ENCODE peak calls at places on chromosomes 6 and 20, in four cellular contexts. One of them, this sample, is unnamed.

GRCh38 chr20:61620174-61620573 is 368.1 kb downstream of the CDH4 start:
- DNase-seq in BE2C: no peak
- DNase-seq in GM23338: no peak
- DNase-seq in A673: no peak
- DNase-seq in this sample: no peak

GRCh38 chr20:40676466-40676865 is 12.6 kb downstream of the MAFB start:
- DNase-seq in BE2C: no peak
- DNase-seq in GM23338: no peak
- DNase-seq in A673: no peak
- DNase-seq in this sample: no peak

GRCh38 chr6:132354517-132355167 is 46.6 kb downstream of the MOXD1 start:
- DNase-seq in BE2C: peak
- DNase-seq in GM23338: peak
- DNase-seq in A673: no peak
- DNase-seq in this sample: no peak

GRCh38 chr6:7311920-7312615 is 931 bp downstream of the SSR1 start:
- DNase-seq in BE2C: no peak
- DNase-seq in GM23338: peak
- DNase-seq in A673: peak
- DNase-seq in this sample: no peak

GRCh38 chr6:160348209-160348551 is at the start of gene SLC22A3:
- DNase-seq in BE2C: no peak
- DNase-seq in GM23338: peak
- DNase-seq in A673: no peak
- DNase-seq in this sample: peak

GRCh38 chr6:73854998-73855718 is 159.2 kb downstream of the CD109 start:
- DNase-seq in BE2C: peak
- DNase-seq in GM23338: peak
- DNase-seq in A673: peak
- DNase-seq in this sample: peak

GRCh38 chr20:32006841-32007786 is 3.1 kb upstream of the CCM2L start:
- DNase-seq in BE2C: no peak
- DNase-seq in GM23338: no peak
- DNase-seq in A673: peak
- DNase-seq in this sample: no peak

GRCh38 chr6:8102122-8102958 is at the start of gene EEF1E1:
- DNase-seq in BE2C: peak
- DNase-seq in GM23338: peak
- DNase-seq in A673: peak
- DNase-seq in this sample: peak

GRCh38 chr6:32226434-32226833 is 2.6 kb upstream of the NOTCH4 start:
- DNase-seq in BE2C: no peak
- DNase-seq in GM23338: no peak
- DNase-seq in A673: no peak
- DNase-seq in this sample: no peak

GRCh38 chr6:31585531-31585930 is 546 bp upstream of the LST1 start:
- DNase-seq in BE2C: no peak
- DNase-seq in GM23338: peak
- DNase-seq in A673: peak
- DNase-seq in this sample: no peak

GRCh38 chr6:53579338-53579737 is 34.4 kb upstream of the GCLC start:
- DNase-seq in BE2C: no peak
- DNase-seq in GM23338: no peak
- DNase-seq in A673: no peak
- DNase-seq in this sample: no peak

GRCh38 chr20:36854343-36855240 is 21.3 kb upstream of the TLDC2 start:
- DNase-seq in BE2C: no peak
- DNase-seq in GM23338: no peak
- DNase-seq in A673: no peak
- DNase-seq in this sample: no peak

GRCh38 chr20:48629069-48629959 is 198.5 kb downstream of the PREX1 start:
- DNase-seq in BE2C: no peak
- DNase-seq in GM23338: no peak
- DNase-seq in A673: no peak
- DNase-seq in this sample: no peak

GRCh38 chr6:33700391-33701050 is 11.0 kb downstream of the UQCC2 start:
- DNase-seq in BE2C: peak
- DNase-seq in GM23338: peak
- DNase-seq in A673: peak
- DNase-seq in this sample: peak

GRCh38 chr6:372336-372911 is 19.1 kb upstream of the IRF4 start:
- DNase-seq in BE2C: no peak
- DNase-seq in GM23338: no peak
- DNase-seq in A673: no peak
- DNase-seq in this sample: no peak

GRCh38 chr6:6678811-6679210 is 90.3 kb downstream of the LY86 start:
- DNase-seq in BE2C: no peak
- DNase-seq in GM23338: no peak
- DNase-seq in A673: no peak
- DNase-seq in this sample: no peak

GRCh38 chr6:105193647-105194046 is 13.8 kb upstream of the POPDC3 start:
- DNase-seq in BE2C: no peak
- DNase-seq in GM23338: no peak
- DNase-seq in A673: no peak
- DNase-seq in this sample: no peak

GRCh38 chr6:109236140-109237081 is 141.1 kb downstream of the CEP57L1 start:
- DNase-seq in BE2C: peak
- DNase-seq in GM23338: peak
- DNase-seq in A673: no peak
- DNase-seq in this sample: peak

GRCh38 chr20:31695849-31696804 is 26.5 kb downstream of the BCL2L1 start:
- DNase-seq in BE2C: no peak
- DNase-seq in GM23338: no peak
- DNase-seq in A673: no peak
- DNase-seq in this sample: no peak

GRCh38 chr6:28566527-28567252 is 41.0 kb downstream of the GPX5 start:
- DNase-seq in BE2C: no peak
- DNase-seq in GM23338: no peak
- DNase-seq in A673: no peak
- DNase-seq in this sample: no peak

GRCh38 chr20:59087829-59088433 is 45.3 kb upstream of the PRELID3B start:
- DNase-seq in BE2C: peak
- DNase-seq in GM23338: peak
- DNase-seq in A673: peak
- DNase-seq in this sample: peak

GRCh38 chr20:25745738-25746137 is 49.1 kb upstream of the ZNF337 start:
- DNase-seq in BE2C: no peak
- DNase-seq in GM23338: no peak
- DNase-seq in A673: no peak
- DNase-seq in this sample: no peak

GRCh38 chr20:59992531-59992930 is 34.3 kb downstream of the CDH26 start:
- DNase-seq in BE2C: no peak
- DNase-seq in GM23338: no peak
- DNase-seq in A673: peak
- DNase-seq in this sample: no peak

GRCh38 chr6:110296151-110297028 is 61.8 kb downstream of the METTL24 start:
- DNase-seq in BE2C: no peak
- DNase-seq in GM23338: no peak
- DNase-seq in A673: peak
- DNase-seq in this sample: no peak

GRCh38 chr20:59788196-59788735 is 145.2 kb downstream of the SYCP2 start:
- DNase-seq in BE2C: no peak
- DNase-seq in GM23338: no peak
- DNase-seq in A673: no peak
- DNase-seq in this sample: no peak

GRCh38 chr6:6007311-6008113 is 787 bp upstream of the NRN1 start:
- DNase-seq in BE2C: peak
- DNase-seq in GM23338: peak
- DNase-seq in A673: peak
- DNase-seq in this sample: peak

GRCh38 chr6:163416380-163416629 is 1.8 kb downstream of the QKI start:
- DNase-seq in BE2C: no peak
- DNase-seq in GM23338: peak
- DNase-seq in A673: peak
- DNase-seq in this sample: no peak

GRCh38 chr6:167714166-167714565 is 112.5 kb upstream of the AFDN start:
- DNase-seq in BE2C: no peak
- DNase-seq in GM23338: no peak
- DNase-seq in A673: no peak
- DNase-seq in this sample: no peak

GRCh38 chr6:108839068-108839467 is 9.2 kb upstream of the ARMC2 start:
- DNase-seq in BE2C: no peak
- DNase-seq in GM23338: peak
- DNase-seq in A673: no peak
- DNase-seq in this sample: peak

GRCh38 chr6:3683331-3683730 is 68.2 kb downstream of the PXDC1 start:
- DNase-seq in BE2C: no peak
- DNase-seq in GM23338: no peak
- DNase-seq in A673: no peak
- DNase-seq in this sample: no peak

GRCh38 chr6:27672113-27672799 is 199.4 kb upstream of the ZNF184 start:
- DNase-seq in BE2C: peak
- DNase-seq in GM23338: peak
- DNase-seq in A673: peak
- DNase-seq in this sample: peak

GRCh38 chr6:99183066-99183465 is 166.4 kb downstream of the FAXC start:
- DNase-seq in BE2C: no peak
- DNase-seq in GM23338: no peak
- DNase-seq in A673: no peak
- DNase-seq in this sample: no peak

GRCh38 chr20:8401491-8401890 is 269.4 kb downstream of the PLCB1 start:
- DNase-seq in BE2C: no peak
- DNase-seq in GM23338: no peak
- DNase-seq in A673: no peak
- DNase-seq in this sample: no peak

GRCh38 chr6:15479761-15480160 is 183.1 kb downstream of the DTNBP1 start:
- DNase-seq in BE2C: no peak
- DNase-seq in GM23338: no peak
- DNase-seq in A673: no peak
- DNase-seq in this sample: no peak

GRCh38 chr6:90463359-90463758 is 123.5 kb downstream of the MAP3K7 start:
- DNase-seq in BE2C: no peak
- DNase-seq in GM23338: no peak
- DNase-seq in A673: no peak
- DNase-seq in this sample: no peak

GRCh38 chr6:127332383-127332961 is 10.9 kb downstream of the ECHDC1 start:
- DNase-seq in BE2C: no peak
- DNase-seq in GM23338: peak
- DNase-seq in A673: no peak
- DNase-seq in this sample: no peak

GRCh38 chr6:125015152-125015551 is 52.9 kb downstream of the RNF217 start:
- DNase-seq in BE2C: no peak
- DNase-seq in GM23338: no peak
- DNase-seq in A673: no peak
- DNase-seq in this sample: no peak
- TF ChIP-seq CTCF in BE2C: no peak
- TF ChIP-seq CTCF in GM23338: no peak
- TF ChIP-seq CTCF in A673: no peak
- TF ChIP-seq CTCF in this sample: no peak

GRCh38 chr6:168939771-168940170 is 313.9 kb downstream of the THBS2 start:
- DNase-seq in BE2C: no peak
- DNase-seq in GM23338: no peak
- DNase-seq in A673: peak
- DNase-seq in this sample: no peak
- TF ChIP-seq CTCF in BE2C: no peak
- TF ChIP-seq CTCF in GM23338: no peak
- TF ChIP-seq CTCF in A673: no peak
- TF ChIP-seq CTCF in this sample: no peak

GRCh38 chr6:158205220-158205944 is 37.2 kb downstream of the GTF2H5 start:
- DNase-seq in BE2C: no peak
- DNase-seq in GM23338: peak
- DNase-seq in A673: no peak
- DNase-seq in this sample: peak
- TF ChIP-seq CTCF in BE2C: peak
- TF ChIP-seq CTCF in GM23338: peak
- TF ChIP-seq CTCF in A673: peak
- TF ChIP-seq CTCF in this sample: peak

GRCh38 chr6:36075656-36076055 is 48.0 kb downstream of the MAPK14 start:
- DNase-seq in BE2C: no peak
- DNase-seq in GM23338: peak
- DNase-seq in A673: no peak
- DNase-seq in this sample: no peak
- TF ChIP-seq CTCF in BE2C: peak
- TF ChIP-seq CTCF in GM23338: peak
- TF ChIP-seq CTCF in A673: peak
- TF ChIP-seq CTCF in this sample: no peak